ENCODE peak calls at places on chromosomes 7 and 10, in four cellular contexts. One of them, this sample, is unnamed.
A peak's percentile ranks its signal among the peaks of the same experiment; 100 is the strongest.

GRCh38 chr7:30816291-30817059 is 45.3 kb downstream of the MINDY4 start:
- DNase-seq in renal cortical epithelial cell: no peak
- DNase-seq in NCI-H1694: no peak
- DNase-seq in iris pigment epithelial cell: no peak
- DNase-seq in this sample: no peak

GRCh38 chr10:20817646-20818045 is 79.5 kb downstream of the NEBL start:
- DNase-seq in renal cortical epithelial cell: no peak
- DNase-seq in NCI-H1694: no peak
- DNase-seq in iris pigment epithelial cell: no peak
- DNase-seq in this sample: no peak

GRCh38 chr10:104253106-104253505 is 1.6 kb upstream of the GSTO1 start:
- DNase-seq in renal cortical epithelial cell: no peak
- DNase-seq in NCI-H1694: no peak
- DNase-seq in iris pigment epithelial cell: no peak
- DNase-seq in this sample: no peak

GRCh38 chr7:78496226-78496625 is 697.7 kb downstream of the PHTF2 start:
- DNase-seq in iris pigment epithelial cell: no peak
- DNase-seq in NCI-H1694: no peak
- DNase-seq in renal cortical epithelial cell: no peak
- DNase-seq in this sample: no peak

GRCh38 chr10:60778978-60779668 is 845 bp downstream of the CDK1 start:
- DNase-seq in iris pigment epithelial cell: peak; percentile 11
- DNase-seq in NCI-H1694: no peak
- DNase-seq in renal cortical epithelial cell: no peak
- DNase-seq in this sample: no peak

GRCh38 chr10:48404646-48405045 is 98.2 kb downstream of the MAPK8 start:
- DNase-seq in renal cortical epithelial cell: no peak
- DNase-seq in NCI-H1694: no peak
- DNase-seq in iris pigment epithelial cell: peak; percentile 86
- DNase-seq in this sample: no peak

GRCh38 chr10:89805599-89806013 is 104.2 kb downstream of the KIF20B start:
- DNase-seq in iris pigment epithelial cell: no peak
- DNase-seq in renal cortical epithelial cell: no peak
- DNase-seq in NCI-H1694: no peak
- DNase-seq in this sample: no peak

GRCh38 chr10:80167471-80167870 is 34.9 kb downstream of the PLAC9 start:
- DNase-seq in iris pigment epithelial cell: no peak
- DNase-seq in NCI-H1694: no peak
- DNase-seq in renal cortical epithelial cell: no peak
- DNase-seq in this sample: no peak

GRCh38 chr7:36154255-36155212 is 1.5 kb downstream of the EEPD1 start:
- DNase-seq in renal cortical epithelial cell: no peak
- DNase-seq in NCI-H1694: no peak
- DNase-seq in iris pigment epithelial cell: no peak
- DNase-seq in this sample: no peak

GRCh38 chr7:94436700-94437099 is 42.0 kb downstream of the COL1A2 start:
- DNase-seq in renal cortical epithelial cell: no peak
- DNase-seq in NCI-H1694: no peak
- DNase-seq in iris pigment epithelial cell: no peak
- DNase-seq in this sample: no peak

GRCh38 chr7:6232534-6232933 is 39.9 kb downstream of the CYTH3 start:
- DNase-seq in iris pigment epithelial cell: no peak
- DNase-seq in NCI-H1694: no peak
- DNase-seq in renal cortical epithelial cell: no peak
- DNase-seq in this sample: no peak

GRCh38 chr7:73995330-73995729 is 32.6 kb upstream of the ELN start:
- DNase-seq in renal cortical epithelial cell: no peak
- DNase-seq in NCI-H1694: no peak
- DNase-seq in iris pigment epithelial cell: peak; percentile 88
- DNase-seq in this sample: no peak

GRCh38 chr10:61464461-61465215 is 11.5 kb upstream of the TMEM26 start:
- DNase-seq in NCI-H1694: no peak
- DNase-seq in iris pigment epithelial cell: peak; percentile 76
- DNase-seq in renal cortical epithelial cell: peak; percentile 28
- DNase-seq in this sample: no peak

GRCh38 chr10:95664543-95664942 is 8.0 kb upstream of the ALDH18A1 start:
- DNase-seq in renal cortical epithelial cell: no peak
- DNase-seq in iris pigment epithelial cell: peak; percentile 41
- DNase-seq in NCI-H1694: no peak
- DNase-seq in this sample: no peak

GRCh38 chr10:65861249-65861648 is 1064.6 kb upstream of the LRRTM3 start:
- DNase-seq in iris pigment epithelial cell: peak; percentile 22
- DNase-seq in renal cortical epithelial cell: peak; percentile 96
- DNase-seq in NCI-H1694: no peak
- DNase-seq in this sample: no peak

This sample was measured in glomerular endothelial cell.